ENCODE peak calls at places on chromosomes 2 and 18, in nine cellular contexts. G is BJ, O is heart right ventricle, X is bronchial epithelial cell, E is epithelial cell of esophagus, Q is endodermal cell, W is uterus, P is upper lobe of right lung, A is astrocyte. D is an unnamed sample.

GRCh38 chr2:150126839-150127238 is 360.6 kb downstream of the RND3 start:
- DNase-seq in G (no peak), O (no peak), X (no peak), E (no peak), Q (no peak), W (no peak), P (no peak), A (no peak), D (no peak)

GRCh38 chr18:58993260-58993659 is 128.6 kb downstream of the ZNF532 start:
- DNase-seq in G (peak), O (peak), X (peak), E (peak), Q (no peak), W (no peak), P (no peak), A (peak), D (peak)

GRCh38 chr2:159134979-159135378 is 151.5 kb downstream of the WDSUB1 start:
- DNase-seq in G (no peak), O (no peak), X (no peak), E (no peak), Q (no peak), W (no peak), P (no peak), A (no peak), D (no peak)

GRCh38 chr2:28663359-28663758 is 88.3 kb upstream of the PPP1CB start:
- DNase-seq in G (no peak), O (no peak), X (no peak), E (peak), Q (no peak), W (no peak), P (no peak), A (no peak), D (peak)

GRCh38 chr2:105919826-105920225 is 175.1 kb downstream of the NCK2 start:
- DNase-seq in G (no peak), O (no peak), X (peak), E (peak), Q (peak), W (no peak), P (no peak), A (peak), D (peak)

GRCh38 chr2:7792031-7792651 is 874.9 kb downstream of the RNF144A start:
- DNase-seq in G (no peak), O (no peak), X (no peak), E (no peak), Q (no peak), W (no peak), P (no peak), A (no peak), D (peak)

GRCh38 chr18:70931942-70932814 is 643.3 kb downstream of the SOCS6 start:
- DNase-seq in G (no peak), O (no peak), X (peak), E (peak), Q (no peak), W (no peak), P (no peak), A (peak), D (peak)

GRCh38 chr2:236972491-236973379 is 113.0 kb upstream of the COPS8 start:
- DNase-seq in G (peak), O (no peak), X (peak), E (peak), Q (peak), W (no peak), P (no peak), A (peak), D (peak)

GRCh38 chr18:36309436-36310391 is 12.2 kb downstream of the FHOD3 start:
- DNase-seq in G (peak), O (no peak), X (peak), E (peak), Q (peak), W (no peak), P (no peak), A (peak), D (peak)

GRCh38 chr2:98448441-98449145 is 3.9 kb downstream of the INPP4A start:
- DNase-seq in G (no peak), O (no peak), X (no peak), E (no peak), Q (peak), W (no peak), P (no peak), A (no peak), D (no peak)

GRCh38 chr2:143433158-143433557 is 303.9 kb downstream of the ARHGAP15 start:
- DNase-seq in G (no peak), O (peak), X (no peak), E (no peak), Q (no peak), W (no peak), P (no peak), A (no peak), D (no peak)

GRCh38 chr2:84451579-84451978 is 7.5 kb downstream of the SUCLG1 start:
- DNase-seq in G (no peak), O (no peak), X (no peak), E (no peak), Q (no peak), W (no peak), P (no peak), A (no peak), D (no peak)
- H3K4me3 ChIP-seq in G (no peak), O (no peak), X (no peak), E (no peak), Q (no peak), W (no peak), P (no peak), A (no peak), D (no peak)

GRCh38 chr2:23803965-23804542 is 122.9 kb downstream of the ATAD2B start:
- DNase-seq in G (no peak), O (peak), X (peak), E (peak), Q (peak), W (peak), P (peak), A (peak), D (peak)
- TF ChIP-seq CTCF in G (peak), O (no peak), X (peak), E (peak), Q (peak), W (no peak), P (peak), A (peak), D (peak)

GRCh38 chr2:133266075-133266925 is 302.0 kb downstream of the NCKAP5 start:
- DNase-seq in G (no peak), O (no peak), X (no peak), E (peak), Q (peak), W (no peak), P (no peak), A (peak), D (peak)

GRCh38 chr2:133264951-133265949 is 303.0 kb downstream of the NCKAP5 start:
- DNase-seq in G (no peak), O (peak), X (no peak), E (no peak), Q (peak), W (no peak), P (peak), A (peak), D (peak)

GRCh38 chr2:133266926-133267590 is 301.2 kb downstream of the NCKAP5 start:
- DNase-seq in G (no peak), O (no peak), X (no peak), E (no peak), Q (peak), W (no peak), P (no peak), A (no peak), D (peak)

GRCh38 chr2:133262888-133263287 is 305.4 kb downstream of the NCKAP5 start:
- DNase-seq in G (no peak), O (no peak), X (peak), E (peak), Q (peak), W (no peak), P (no peak), A (no peak), D (peak)
- H3K4me3 ChIP-seq in G (no peak), O (no peak), X (no peak), E (no peak), Q (no peak), W (no peak), P (no peak), A (no peak), D (no peak)

GRCh38 chr2:170123593-170123992 is 54.4 kb upstream of the MYO3B start:
- DNase-seq in G (no peak), O (no peak), X (peak), E (peak), Q (peak), W (no peak), P (no peak), A (peak), D (peak)
- TF ChIP-seq CTCF in G (no peak), O (no peak), X (no peak), E (peak), Q (peak), W (no peak), P (no peak), A (no peak), D (peak)

GRCh38 chr18:8720141-8720540 is 14.8 kb downstream of the MTCL1 start:
- DNase-seq in G (no peak), O (no peak), X (no peak), E (no peak), Q (no peak), W (no peak), P (no peak), A (no peak), D (no peak)
- H3K4me3 ChIP-seq in G (no peak), O (no peak), X (no peak), E (no peak), Q (no peak), W (no peak), P (no peak), A (no peak), D (no peak)

DNA sequence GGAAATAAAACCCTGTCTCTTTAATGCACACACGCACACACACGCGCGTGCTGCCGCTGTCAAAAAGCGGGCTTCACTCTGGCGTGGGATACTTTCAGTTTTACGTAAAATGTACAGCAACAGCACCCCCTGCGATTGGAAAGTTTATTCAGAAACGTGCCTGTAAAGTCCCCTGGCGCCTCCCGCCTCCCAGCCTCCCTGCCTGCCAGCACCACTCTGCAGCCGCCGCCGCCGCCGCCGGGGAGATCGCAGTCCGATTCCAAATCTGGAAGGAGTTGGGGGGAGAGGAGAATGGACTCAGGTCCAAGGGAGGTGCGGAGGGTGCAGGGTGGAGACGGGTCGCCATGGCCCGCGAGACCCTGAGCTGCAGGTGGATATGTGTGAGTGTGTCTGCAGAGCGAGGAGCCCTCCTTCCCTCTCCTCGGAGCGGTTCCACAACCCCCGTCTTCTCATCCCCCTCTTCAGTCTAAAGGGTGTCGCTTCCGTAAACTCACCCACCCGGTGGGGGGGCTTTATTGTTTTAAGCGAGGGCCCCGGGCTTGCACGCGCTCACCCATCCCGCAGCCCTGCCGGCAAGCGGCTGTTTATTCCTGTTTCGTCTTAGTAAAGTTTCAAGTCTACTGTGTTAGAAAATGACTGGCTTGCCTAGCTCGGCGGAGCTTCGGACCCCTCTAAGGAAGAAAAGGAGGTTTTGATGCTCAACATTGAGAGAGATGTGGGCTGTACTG is 1.8 kb upstream of the BCL11A start:
- DNase-seq in G (no peak), O (peak), X (peak), E (peak), Q (peak), W (peak), P (peak), A (peak), D (peak)
- TF ChIP-seq CTCF in G (peak), O (no peak), X (peak), E (peak), Q (peak), W (no peak), P (peak), A (peak), D (peak)

GRCh38 chr2:17355608-17356329 is 162.5 kb downstream of the RAD51AP2 start:
- DNase-seq in G (no peak), O (no peak), X (peak), E (no peak), Q (no peak), W (no peak), P (no peak), A (peak), D (no peak)
- H3K4me3 ChIP-seq in G (no peak), O (no peak), X (no peak), E (no peak), Q (no peak), W (no peak), P (no peak), A (no peak), D (no peak)

D was measured in PC-3.